ENCODE peak calls at places on chromosomes 6 and 20, in six cellular contexts. T is IMR-90, P is H1, B is neuronal stem cell, L is H9, C is mesenchymal stem cell. V is an unnamed sample.
A peak's percentile ranks its signal among the peaks of the same experiment; 100 is the strongest.

GRCh38 chr20:58448958-58449357 is 59.9 kb downstream of the VAPB start:
- DNase-seq in C (no peak), B (no peak), T (no peak), P (no peak), L (no peak), V (peak; percentile 81)

GRCh38 chr6:34544776-34545471 is 11.2 kb downstream of the SPDEF start:
- DNase-seq in T (no peak), B (no peak), P (no peak), C (no peak), L (no peak), V (no peak)

GRCh38 chr6:148395583-148396101 is 53.0 kb downstream of the SASH1 start:
- DNase-seq in T (peak; percentile 10), C (no peak), L (no peak), B (no peak), P (no peak), V (no peak)

GRCh38 chr20:34022154-34022842 is 28.6 kb downstream of the RALY start:
- DNase-seq in T (no peak), P (no peak), C (peak; percentile 33), L (no peak), B (no peak), V (peak; percentile 63)

GRCh38 chr6:12440981-12441380 is 150.8 kb downstream of the EDN1 start:
- DNase-seq in P (no peak), B (peak; percentile 20), L (no peak), C (peak; percentile 19), T (peak; percentile 9), V (no peak)

GRCh38 chr20:40233401-40233800 is 455.6 kb downstream of the MAFB start:
- DNase-seq in C (peak; percentile 23), T (no peak), P (no peak), B (no peak), L (no peak), V (no peak)

GRCh38 chr6:40441132-40441531 is 146.0 kb downstream of the LRFN2 start:
- DNase-seq in C (no peak), P (no peak), L (no peak), T (no peak), B (no peak), V (no peak)

GRCh38 chr6:132133734-132134490 is 182.7 kb upstream of the CCN2 start:
- DNase-seq in B (no peak), T (peak; percentile 35), P (no peak), L (no peak), C (no peak), V (no peak)

GRCh38 chr6:3517350-3517749 is 60.5 kb upstream of the SLC22A23 start:
- DNase-seq in L (no peak), P (no peak), T (peak; percentile 95), C (peak; percentile 91), B (no peak), V (no peak)

GRCh38 chr6:35400901-35401311 is 51.2 kb upstream of the FANCE start:
- DNase-seq in L (no peak), C (no peak), B (no peak), T (peak; percentile 49), P (no peak), V (no peak)

GRCh38 chr6:71509142-71509541 is 220.5 kb downstream of the OGFRL1 start:
- DNase-seq in B (no peak), P (no peak), L (no peak), T (peak; percentile 43), C (peak; percentile 18), V (no peak)

GRCh38 chr6:84772428-84773132 is 8.2 kb upstream of the TBX18 start:
- DNase-seq in B (no peak), P (no peak), C (peak; percentile 11), T (no peak), L (peak; percentile 44), V (peak; percentile 27)

GRCh38 chr20:5402903-5403531 is 86.3 kb upstream of the PROKR2 start:
- DNase-seq in L (peak; percentile 60), P (no peak), B (peak; percentile 6), C (peak; percentile 20), T (peak; percentile 11), V (peak; percentile 54)

GRCh38 chr6:21840428-21840827 is 246.9 kb downstream of the SOX4 start:
- DNase-seq in B (no peak), T (peak; percentile 78), P (no peak), C (peak; percentile 49), L (no peak), V (no peak)

GRCh38 chr6:154932562-154933027 is 62.5 kb upstream of the TIAM2 start:
- DNase-seq in L (no peak), C (peak; percentile 85), B (no peak), P (no peak), T (peak; percentile 78), V (peak; percentile 96)

GRCh38 chr6:128882560-128882959 is 378 bp upstream of the LAMA2 start:
- DNase-seq in B (no peak), C (no peak), L (peak; percentile 36), P (no peak), T (peak; percentile 2), V (peak; percentile 70)

GRCh38 chr20:7696311-7696710 is 243.9 kb downstream of the HAO1 start:
- DNase-seq in C (no peak), B (no peak), P (no peak), L (no peak), T (no peak), V (no peak)

GRCh38 chr6:169725270-169726048 is 1.2 kb upstream of the PHF10 start:
- DNase-seq in C (peak; percentile 96), L (peak; percentile 66), B (peak; percentile 78), T (peak; percentile 94), P (no peak), V (peak; percentile 80)

GRCh38 chr6:9494864-9495263 is 920.0 kb downstream of the TFAP2A start:
- DNase-seq in L (no peak), T (peak; percentile 79), B (no peak), P (no peak), C (no peak), V (no peak)

GRCh38 chr6:47162793-47163192 is 120.7 kb upstream of the ADGRF1 start:
- DNase-seq in L (no peak), C (no peak), T (no peak), P (no peak), B (no peak), V (no peak)
- H4K8ac ChIP-seq in L (no peak overlapping the region), C (no peak overlapping the region), T (no peak overlapping the region), P (no peak overlapping the region), B (no peak overlapping the region), V (peak overlapping the region; percentile 13)

DNA sequence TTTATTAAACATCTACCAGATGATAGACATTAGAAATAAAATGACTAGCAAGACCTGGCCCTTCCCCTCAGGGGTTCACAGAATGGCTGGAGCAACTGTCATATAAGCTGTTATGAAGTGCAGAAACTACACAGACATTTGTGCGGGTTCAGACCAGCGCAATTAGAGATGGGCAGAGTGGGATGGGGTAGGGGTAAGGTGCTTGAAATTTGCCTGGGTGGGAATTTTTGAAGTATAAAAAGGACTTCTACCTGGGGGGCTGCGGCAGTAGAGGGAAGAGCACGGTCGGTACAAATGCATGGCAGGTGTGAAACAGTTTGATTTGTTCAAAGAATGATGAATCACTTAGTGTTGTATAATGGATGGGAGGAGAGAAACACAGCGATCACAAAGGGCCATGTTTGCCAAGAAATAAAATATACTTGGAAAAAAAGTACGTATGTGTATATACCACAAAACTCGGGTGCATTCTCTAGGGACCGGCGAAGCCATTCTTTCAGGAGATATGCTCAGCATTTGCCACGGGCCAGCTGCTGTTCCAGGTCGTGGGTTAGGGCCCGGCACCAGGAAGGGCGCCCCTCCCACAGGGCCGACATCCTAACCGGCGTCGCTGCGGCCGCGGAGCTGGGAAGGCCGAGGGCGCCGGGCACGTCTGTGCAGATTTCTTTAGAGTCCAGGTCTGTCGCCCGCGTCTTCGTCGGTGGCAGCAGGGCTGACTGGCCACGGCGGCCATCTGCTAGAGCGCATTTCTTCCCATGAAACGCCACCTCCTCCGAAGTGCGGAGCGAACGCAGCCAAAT is 809 bp upstream of the NOL7 start:
- DNase-seq in B (no peak), P (no peak), L (no peak), T (no peak), C (no peak), V (no peak)
- H3K4ac ChIP-seq in B (peak overlapping the region; percentile 41), P (peak overlapping the region; percentile 98), L (no peak overlapping the region), T (peak overlapping the region; percentile 87), C (peak overlapping the region; percentile 86), V (peak overlapping the region; percentile 72)

GRCh38 chr6:11094411-11094851 is 797 bp downstream of the SMIM13 start:
- DNase-seq in T (peak; percentile 45), B (peak; percentile 39), P (no peak), L (peak; percentile 54), C (peak; percentile 69), V (peak; percentile 82)
- H4K8ac ChIP-seq in T (peak overlapping the region; percentile 62), B (no peak overlapping the region), P (peak overlapping the region; percentile 83), L (no peak overlapping the region), C (peak overlapping the region; percentile 57), V (no peak overlapping the region)

GRCh38 chr20:25696384-25697131 is at the start of gene ZNF337:
- DNase-seq in C (peak; percentile 94), P (peak; percentile 78), L (peak; percentile 94), T (peak; percentile 91), B (peak; percentile 90), V (peak; percentile 98)
- H3K4ac ChIP-seq in C (peak within 1 kb of the TSS; percentile 95), P (peak within 1 kb of the TSS; percentile 89), L (no peak within 1 kb of the TSS), T (peak within 1 kb of the TSS; percentile 90), B (peak within 1 kb of the TSS; percentile 89), V (peak within 1 kb of the TSS; percentile 45)

DNA sequence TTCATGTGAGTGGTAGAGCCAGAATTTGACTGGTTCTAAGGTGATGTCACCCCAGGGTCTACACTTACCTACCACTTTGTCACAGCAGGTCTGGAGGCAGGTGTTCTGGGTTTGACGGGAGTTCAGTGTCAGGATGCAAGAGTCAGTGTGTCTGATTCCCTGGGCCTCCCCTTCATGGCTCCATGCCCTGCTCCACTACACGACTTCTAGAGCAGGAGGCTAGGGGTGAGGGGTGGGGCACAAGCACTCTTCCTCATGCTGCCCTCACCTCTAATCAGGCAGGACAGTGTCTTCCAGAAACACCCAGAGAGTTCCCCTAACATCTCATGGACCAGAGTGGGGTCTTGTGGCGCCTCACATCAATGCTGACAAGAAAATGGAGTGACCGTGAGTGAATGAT is 118.2 kb downstream of the CDC5L start:
- DNase-seq in C (no peak), T (no peak), P (no peak), B (no peak), L (no peak), V (no peak)
- H4K8ac ChIP-seq in C (no peak overlapping the region), T (no peak overlapping the region), P (no peak overlapping the region), B (no peak overlapping the region), L (no peak overlapping the region), V (no peak overlapping the region)